ENCODE peak calls at places on chromosomes 13 and 19, in five cellular contexts. R, J, K, V and F are unnamed samples.

GRCh38 chr19:1133471-1133929 is 29.7 kb downstream of the GPX4 start:
- DNase-seq in V (peak; percentile 26), J (peak; percentile 55), K (no peak), R (peak; percentile 57), F (peak; percentile 91)

GRCh38 chr13:111216166-111216960 is 101.3 kb downstream of the ARHGEF7 start:
- DNase-seq in J (peak; percentile 65), R (peak; percentile 59), K (no peak), V (peak; percentile 38), F (peak; percentile 44)

GRCh38 chr13:30081331-30081730 is 226.0 kb downstream of the KATNAL1 start:
- DNase-seq in K (no peak), J (no peak), R (no peak), V (no peak), F (no peak)

GRCh38 chr13:112263152-112263551 is 113.0 kb upstream of the SPACA7 start:
- DNase-seq in R (no peak), J (no peak), K (no peak), V (no peak), F (no peak)

GRCh38 chr19:19386373-19386869 is 19.1 kb upstream of the GATAD2A start:
- DNase-seq in R (no peak), J (no peak), V (no peak), K (no peak), F (no peak)

GRCh38 chr13:112024577-112024976 is 42.4 kb upstream of the SOX1 start:
- DNase-seq in V (no peak), J (no peak), R (no peak), K (no peak), F (no peak)

GRCh38 chr19:3358392-3358918 is 7.9 kb upstream of the NFIC start:
- DNase-seq in V (no peak), R (peak; percentile 70), J (peak; percentile 76), K (peak; percentile 50), F (no peak)

GRCh38 chr19:928471-929259 is 2.8 kb downstream of the ARID3A start:
- DNase-seq in R (no peak), J (no peak), K (no peak), V (peak; percentile 34), F (no peak)

GRCh38 chr19:6218497-6219146 is 61.2 kb downstream of the MLLT1 start:
- DNase-seq in V (peak; percentile 84), R (peak; percentile 92), K (peak; percentile 84), J (peak; percentile 82), F (peak; percentile 88)

GRCh38 chr13:100490692-100491091 is 97.9 kb downstream of the GGACT start:
- DNase-seq in V (no peak), R (no peak), K (no peak), J (no peak), F (no peak)

GRCh38 chr13:91375119-91375729 is 23.2 kb upstream of the GPC5 start:
- DNase-seq in J (no peak), R (no peak), V (peak; percentile 35), K (no peak), F (peak; percentile 54)

GRCh38 chr19:2033115-2033824 is 17.8 kb upstream of the BTBD2 start:
- DNase-seq in J (no peak), R (no peak), V (no peak), K (no peak), F (no peak)

GRCh38 chr19:12783849-12784393 is 7.4 kb upstream of the JUNB start:
- DNase-seq in J (no peak), K (peak; percentile 55), V (no peak), R (peak; percentile 60), F (peak; percentile 35)

GRCh38 chr13:22220186-22221160 is 549.6 kb downstream of the FGF9 start:
- DNase-seq in J (no peak), R (no peak), V (no peak), K (no peak), F (no peak)

GRCh38 chr19:53993448-53993847 is 2.0 kb downstream of the CACNG6 start:
- DNase-seq in R (no peak), J (no peak), K (no peak), V (no peak), F (no peak)

GRCh38 chr13:42424182-42424581 is 149.8 kb upstream of the TNFSF11 start:
- DNase-seq in R (no peak), K (no peak), J (no peak), V (no peak), F (no peak)

GRCh38 chr13:106521101-106521799 is 14.2 kb downstream of the EFNB2 start:
- DNase-seq in K (no peak), R (no peak), V (no peak), J (no peak), F (no peak)

GRCh38 chr13:69565334-69565733 is 542.3 kb upstream of the ATXN8OS start:
- DNase-seq in R (no peak), K (no peak), J (no peak), V (peak; percentile 0), F (peak; percentile 55)

GRCh38 chr19:34288381-34288780 is 34.0 kb downstream of the GARRE1 start:
- DNase-seq in R (no peak), J (no peak), V (no peak), K (no peak), F (peak; percentile 27)

GRCh38 chr13:91313103-91313502 is 34.4 kb upstream of the MIR17HG start:
- DNase-seq in V (peak; percentile 30), J (peak; percentile 20), K (no peak), R (no peak), F (peak; percentile 69)

GRCh38 chr13:108835082-108835481 is 205.7 kb downstream of the MYO16 start:
- DNase-seq in J (no peak), R (no peak), V (no peak), K (no peak), F (no peak)

GRCh38 chr19:55528030-55528801 is 8.7 kb downstream of the SBK2 start:
- DNase-seq in K (peak; percentile 31), R (no peak), J (no peak), V (peak; percentile 29), F (no peak)
- H3K4me3 ChIP-seq in K (no peak overlapping the region), R (no peak overlapping the region), J (no peak overlapping the region), V (no peak overlapping the region), F (no peak overlapping the region)

GRCh38 chr13:93004919-93005318 is 221.7 kb upstream of the GPC6 start:
- DNase-seq in R (no peak), V (peak; percentile 27), K (no peak), J (no peak), F (no peak)
- TF ChIP-seq CTCF in R (no peak), V (peak; percentile 17), K (no peak), J (no peak), F (no peak)

GRCh38 chr13:31945202-31945978 is 86.2 kb upstream of the FRY start:
- DNase-seq in R (no peak), J (no peak), K (peak; percentile 81), V (peak; percentile 79), F (no peak)
- H3K4me3 ChIP-seq in R (no peak overlapping the region), J (no peak overlapping the region), K (peak overlapping the region; percentile 1), V (no peak overlapping the region), F (no peak overlapping the region)

GRCh38 chr19:10565567-10566407 is at the start of gene KRI1:
- DNase-seq in V (peak; percentile 99), J (peak; percentile 100), K (peak; percentile 99), R (peak; percentile 99), F (peak; percentile 99)
- TF ChIP-seq CTCF in V (peak; percentile 20), J (peak; percentile 45), K (peak; percentile 81), R (peak; percentile 8), F (peak; percentile 34)

GRCh38 chr19:17376935-17377600 is at the start of gene PLVAP:
- DNase-seq in K (peak; percentile 19), R (no peak), V (no peak), J (no peak), F (no peak)
- H3K4me3 ChIP-seq in K (no peak within 1 kb of the TSS), R (peak within 1 kb of the TSS; percentile 2), V (no peak within 1 kb of the TSS), J (no peak within 1 kb of the TSS), F (no peak within 1 kb of the TSS)

GRCh38 chr13:44870456-44870929 is 118.8 kb downstream of the NUFIP1 start:
- DNase-seq in R (no peak), K (peak; percentile 99), V (no peak), J (no peak), F (no peak)
- TF ChIP-seq CTCF in R (no peak), K (peak; percentile 67), V (no peak), J (no peak), F (no peak)

DNA sequence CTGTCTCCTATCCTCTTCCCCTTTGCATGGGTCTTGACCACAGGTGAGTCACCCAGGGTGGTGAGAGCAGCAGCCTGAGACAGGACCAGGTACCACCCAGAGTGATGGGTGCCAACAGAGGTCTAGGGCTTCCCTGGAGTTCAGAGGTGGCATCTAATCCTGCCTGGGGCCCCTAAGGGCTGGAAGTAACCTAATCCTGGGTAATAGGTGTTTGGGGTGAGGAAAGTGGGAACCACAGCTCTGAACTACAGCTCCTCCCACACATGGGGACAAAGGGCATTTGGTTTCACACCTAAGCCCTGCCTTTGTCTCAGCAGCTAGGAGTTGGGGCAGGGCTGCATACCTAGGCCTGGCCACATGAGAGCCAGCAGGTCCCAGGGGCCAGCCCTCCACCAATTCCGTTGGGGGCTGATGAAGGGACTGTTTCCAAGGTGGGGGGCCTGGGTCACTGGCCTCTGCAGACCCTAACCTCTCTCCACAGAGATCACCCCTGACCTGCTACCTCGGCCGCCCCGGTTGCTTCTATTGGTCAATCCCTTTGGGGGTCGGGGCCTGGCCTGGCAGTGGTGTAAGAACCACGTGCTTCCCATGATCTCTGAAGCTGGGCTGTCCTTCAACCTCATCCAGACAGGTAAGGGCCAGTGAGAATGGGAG is 8.0 kb downstream of the SPHK2 start:
- DNase-seq in K (no peak), R (no peak), V (no peak), J (no peak), F (no peak)
- H3K4me3 ChIP-seq in K (no peak overlapping the region), R (no peak overlapping the region), V (no peak overlapping the region), J (no peak overlapping the region), F (no peak overlapping the region)